ENCODE peak calls at places on chromosome 6, in five cellular contexts. J is osteoblast, F is A549, C is brain microvascular endothelial cell, X is adrenal gland. W is an unnamed sample.

GRCh38 chr6:154478021-154478651 is 32.3 kb downstream of the CNKSR3 start:
- DNase-seq in J (no peak), F (no peak), C (no peak), X (no peak), W (no peak)

GRCh38 chr6:122838060-122838780 is 49.2 kb downstream of the SMPDL3A start:
- DNase-seq in J (no peak), F (peak; percentile 10), C (no peak), X (no peak), W (peak; percentile 25)

GRCh38 chr6:111552241-111552744 is 53.4 kb downstream of the TRAF3IP2 start:
- DNase-seq in J (peak; percentile 87), F (no peak), C (peak; percentile 91), X (peak; percentile 81), W (peak; percentile 94)

GRCh38 chr6:31473780-31474725 is 23.9 kb upstream of the MICB start:
- DNase-seq in J (peak; percentile 92), F (no peak), C (peak; percentile 45), X (no peak), W (peak; percentile 49)

GRCh38 chr6:21213492-21213891 is 380.1 kb upstream of the SOX4 start:
- DNase-seq in J (no peak), F (no peak), C (no peak), X (no peak), W (no peak)

GRCh38 chr6:57283096-57283495 is 34.3 kb upstream of the PRIM2 start:
- DNase-seq in J (no peak), F (no peak), C (no peak), X (no peak), W (no peak)

GRCh38 chr6:10138917-10139316 is 276.0 kb downstream of the TFAP2A start:
- DNase-seq in J (no peak), F (no peak), C (peak; percentile 88), X (no peak), W (no peak)

GRCh38 chr6:160739955-160740354 is 37.9 kb downstream of the PLG start:
- DNase-seq in J (peak; percentile 10), F (no peak), C (no peak), X (no peak), W (no peak)

GRCh38 chr6:139308936-139309603 is 17.3 kb upstream of the TXLNB start:
- DNase-seq in J (peak; percentile 76), F (no peak), C (peak; percentile 71), X (peak; percentile 54), W (peak; percentile 67)

GRCh38 chr6:142013875-142014495 is 118.7 kb upstream of the GJE1 start:
- DNase-seq in J (no peak), F (no peak), C (peak; percentile 4), X (no peak), W (peak; percentile 19)

GRCh38 chr6:148109732-148110131 is 232.9 kb upstream of the SASH1 start:
- DNase-seq in J (no peak), F (no peak), C (no peak), X (no peak), W (no peak)

GRCh38 chr6:33812669-33813068 is 8.9 kb upstream of the MLN start:
- DNase-seq in J (peak; percentile 95), F (peak; percentile 39), C (peak; percentile 20), X (peak; percentile 44), W (peak; percentile 58)

GRCh38 chr6:24543683-24544082 is 48.9 kb downstream of the ALDH5A1 start:
- DNase-seq in J (no peak), F (no peak), C (no peak), X (no peak), W (no peak)

GRCh38 chr6:32920610-32921188 is 20.1 kb downstream of the HLA-DMB start:
- DNase-seq in J (no peak), F (no peak), C (no peak), X (no peak), W (no peak)

GRCh38 chr6:90131091-90131490 is 165.6 kb downstream of the BACH2 start:
- DNase-seq in J (peak; percentile 22), F (no peak), C (no peak), X (no peak), W (peak; percentile 24)

GRCh38 chr6:22062807-22063408 is 233.9 kb downstream of the PRL start:
- DNase-seq in J (no peak), F (no peak), C (no peak), X (no peak), W (no peak)

GRCh38 chr6:145155411-145155810 is 579.9 kb downstream of the EPM2A start:
- DNase-seq in J (no peak), F (no peak), C (no peak), X (no peak), W (peak; percentile 20)

GRCh38 chr6:166040292-166040691 is 127.4 kb downstream of the TBXT start:
- DNase-seq in J (no peak), F (no peak), C (no peak), X (no peak), W (no peak)

GRCh38 chr6:102981631-102982030 is 1588.1 kb downstream of the GRIK2 start:
- DNase-seq in J (no peak), F (no peak), C (no peak), X (no peak), W (no peak)

GRCh38 chr6:136859430-136859829 is 37.0 kb downstream of the PEX7 start:
- DNase-seq in J (no peak), F (no peak), C (no peak), X (no peak), W (no peak)

GRCh38 chr6:408599-409102 is 17.1 kb downstream of the IRF4 start:
- DNase-seq in J (peak; percentile 91), F (peak; percentile 40), C (peak; percentile 52), X (peak; percentile 50), W (peak; percentile 37)

GRCh38 chr6:132527791-132528190 is 10.3 kb upstream of the TAAR9 start:
- DNase-seq in J (no peak), F (no peak), C (no peak), X (no peak), W (no peak)

GRCh38 chr6:47061631-47062300 is 19.6 kb upstream of the ADGRF1 start:
- DNase-seq in J (no peak), F (no peak), C (peak; percentile 17), X (peak; percentile 28), W (no peak)

GRCh38 chr6:34598725-34599124 is 42.6 kb upstream of the SPDEF start:
- DNase-seq in J (no peak), F (no peak), C (no peak), X (no peak), W (peak; percentile 15)

GRCh38 chr6:60754879-60755278 is 1531.1 kb downstream of the KHDRBS2 start:
- DNase-seq in J (no peak), F (no peak), C (no peak), X (no peak), W (no peak)

GRCh38 chr6:16128759-16129622 is at the start of gene MYLIP:
- DNase-seq in J (peak; percentile 99), F (peak; percentile 77), C (peak; percentile 90), X (peak; percentile 99), W (peak; percentile 92)

GRCh38 chr6:3442444-3443220 is 14.2 kb downstream of the SLC22A23 start:
- DNase-seq in J (peak; percentile 94), F (no peak), C (peak; percentile 73), X (no peak), W (peak; percentile 70)

GRCh38 chr6:14674458-14674857 is 556.9 kb downstream of the CD83 start:
- DNase-seq in J (no peak), F (no peak), C (no peak), X (no peak), W (no peak)

GRCh38 chr6:36829919-36830544 is 9.2 kb downstream of the CPNE5 start:
- DNase-seq in J (peak; percentile 71), F (no peak), C (no peak), X (peak; percentile 81), W (peak; percentile 63)

GRCh38 chr6:50791900-50792508 is 26.7 kb upstream of the TFAP2B start:
- DNase-seq in J (no peak), F (peak; percentile 9), C (peak; percentile 26), X (no peak), W (peak; percentile 13)

GRCh38 chr6:126094411-126094810 is 108.1 kb downstream of the TRMT11 start:
- DNase-seq in J (no peak), F (no peak), C (no peak), X (no peak), W (no peak)
- H3K4me3 ChIP-seq in J (no peak overlapping the region), F (no peak overlapping the region), C (no peak overlapping the region), X (no peak overlapping the region), W (no peak overlapping the region)

DNA sequence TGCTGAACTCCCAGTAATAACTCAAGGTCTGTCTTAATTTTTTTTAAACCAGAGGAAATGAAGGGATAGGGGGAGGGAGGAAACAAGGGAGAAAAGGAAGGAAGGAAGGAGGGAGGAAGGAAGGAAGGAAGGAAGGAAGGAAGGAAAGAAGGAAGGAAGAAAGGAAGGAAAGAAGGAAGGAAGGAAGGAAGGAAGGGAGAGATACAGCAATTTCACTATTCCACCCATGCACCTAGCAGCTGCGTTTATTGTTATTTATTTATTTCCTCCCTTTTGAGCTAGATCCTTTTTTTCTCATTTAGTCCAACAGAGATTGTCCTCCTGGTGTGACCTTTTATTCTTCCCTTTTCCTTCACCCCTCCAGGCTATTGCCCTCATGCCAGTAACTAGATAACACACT is 97.6 kb downstream of the PKHD1 start:
- DNase-seq in J (no peak), F (no peak), C (no peak), X (no peak), W (no peak)
- TF ChIP-seq CTCF in J (no peak), F (no peak), C (no peak), X (no peak), W (no peak)

DNA sequence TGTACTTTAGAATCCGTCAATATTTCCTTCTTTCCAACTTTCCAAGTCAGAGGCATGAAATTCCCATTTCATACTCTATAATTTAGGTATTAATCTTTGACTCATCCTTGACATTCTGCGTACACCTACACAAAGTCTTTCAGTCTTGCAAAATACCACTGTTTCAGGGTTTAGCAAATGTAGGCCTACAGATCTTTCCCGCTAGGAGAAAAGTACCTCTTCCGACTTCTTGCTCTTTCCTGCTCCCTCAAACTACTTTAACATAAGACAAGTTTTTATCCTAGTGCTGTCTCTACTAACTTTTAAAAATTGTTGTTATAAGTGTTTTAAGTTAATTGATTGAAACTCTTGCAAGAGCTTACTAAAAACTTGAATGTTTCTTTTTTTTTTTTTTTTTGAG is 18.3 kb upstream of the PHACTR1 start:
- DNase-seq in J (no peak), F (no peak), C (no peak), X (no peak), W (no peak)
- H3K4me3 ChIP-seq in J (no peak overlapping the region), F (no peak overlapping the region), C (no peak overlapping the region), X (no peak overlapping the region), W (no peak overlapping the region)

DNA sequence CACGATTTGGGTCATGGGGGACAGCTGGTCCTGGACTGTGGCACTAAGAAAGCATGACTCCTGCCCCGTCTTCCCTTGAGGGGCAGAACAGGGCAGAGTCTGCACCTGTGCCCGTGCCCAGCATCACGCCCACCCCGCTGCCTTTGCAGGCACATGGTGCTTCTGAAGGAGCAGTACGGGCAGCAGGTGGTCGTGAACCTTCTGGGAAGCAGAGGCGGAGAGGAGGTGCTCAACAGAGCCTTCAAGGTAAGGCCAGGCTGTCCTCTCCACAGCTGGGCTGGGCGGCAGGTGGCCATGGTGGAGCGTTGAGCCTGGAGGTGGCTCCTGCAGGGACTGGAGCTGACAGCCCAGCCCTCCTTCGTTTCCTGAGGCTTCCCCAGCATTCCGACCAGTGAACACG is 77.4 kb downstream of the SYNJ2 start:
- DNase-seq in J (peak; percentile 8), F (no peak), C (no peak), X (no peak), W (no peak)
- TF ChIP-seq CTCF in J (no peak), F (no peak), C (no peak), X (no peak), W (no peak)